ENCODE peak calls at places on chromosomes 12 and 14, in ten cellular contexts. R, O, H, U, G, V, F, S, B and M are unnamed samples.
A peak's percentile ranks its signal among the peaks of the same experiment; 100 is the strongest.

GRCh38 chr12:28446031-28446430 is 255.8 kb downstream of the CCDC91 start:
- DNase-seq in R (no peak), O (no peak), H (peak; percentile 5), U (no peak), G (no peak), V (peak; percentile 80), F (no peak), S (no peak), B (no peak), M (no peak)

GRCh38 chr12:108320503-108321293 is 18.4 kb downstream of the CMKLR1 start:
- DNase-seq in R (no peak), O (no peak), H (no peak), U (no peak), G (no peak), V (no peak), F (no peak), S (no peak), B (no peak), M (no peak)

GRCh38 chr12:19757317-19757877 is 318.1 kb downstream of the AEBP2 start:
- DNase-seq in R (no peak), O (peak; percentile 63), H (peak; percentile 75), U (no peak), G (no peak), V (peak; percentile 64), F (no peak), S (no peak), B (no peak), M (no peak)

GRCh38 chr12:94405378-94406116 is 54.1 kb downstream of the CEP83 start:
- DNase-seq in R (no peak), O (peak; percentile 9), H (peak; percentile 7), U (no peak), G (no peak), V (no peak), F (no peak), S (no peak), B (no peak), M (no peak)

GRCh38 chr14:95348395-95349080 is 28.8 kb upstream of the CLMN start:
- DNase-seq in R (no peak), O (no peak), H (no peak), U (no peak), G (no peak), V (no peak), F (no peak), S (no peak), B (no peak), M (no peak)

GRCh38 chr14:68569546-68569908 is 223.3 kb downstream of the ZFP36L1 start:
- DNase-seq in R (no peak), O (no peak), H (no peak), U (peak; percentile 67), G (no peak), V (no peak), F (no peak), S (no peak), B (no peak), M (no peak)

GRCh38 chr14:48323655-48324054 is 648.2 kb upstream of the MDGA2 start:
- DNase-seq in R (no peak), O (peak; percentile 0), H (no peak), U (no peak), G (no peak), V (peak; percentile 66), F (no peak), S (no peak), B (no peak), M (no peak)

GRCh38 chr14:106691601-106692291 is 1165.4 kb downstream of the TMEM121 start:
- DNase-seq in R (no peak), O (no peak), H (no peak), U (peak; percentile 54), G (peak; percentile 51), V (no peak), F (peak; percentile 60), S (peak; percentile 36), B (peak; percentile 16), M (no peak)

GRCh38 chr14:23307146-23307447 is 464 bp downstream of the BCL2L2 start:
- DNase-seq in R (no peak), O (no peak), H (no peak), U (no peak), G (no peak), V (no peak), F (no peak), S (no peak), B (no peak), M (no peak)

GRCh38 chr12:127445583-127445982 is 821.4 kb upstream of the TMEM132C start:
- DNase-seq in R (no peak), O (no peak), H (no peak), U (no peak), G (no peak), V (peak; percentile 42), F (no peak), S (no peak), B (no peak), M (no peak)

GRCh38 chr12:113359939-113360748 is 1.8 kb downstream of the PLBD2 start:
- DNase-seq in R (no peak), O (peak; percentile 43), H (no peak), U (no peak), G (no peak), V (peak; percentile 22), F (no peak), S (no peak), B (peak; percentile 83), M (no peak)
- TF ChIP-seq CTCF in R (no peak), O (peak; percentile 14), H (peak; percentile 28), U (no peak), G (no peak), V (peak; percentile 26), F (no peak), S (no peak), B (no peak), M (peak; percentile 38)

DNA sequence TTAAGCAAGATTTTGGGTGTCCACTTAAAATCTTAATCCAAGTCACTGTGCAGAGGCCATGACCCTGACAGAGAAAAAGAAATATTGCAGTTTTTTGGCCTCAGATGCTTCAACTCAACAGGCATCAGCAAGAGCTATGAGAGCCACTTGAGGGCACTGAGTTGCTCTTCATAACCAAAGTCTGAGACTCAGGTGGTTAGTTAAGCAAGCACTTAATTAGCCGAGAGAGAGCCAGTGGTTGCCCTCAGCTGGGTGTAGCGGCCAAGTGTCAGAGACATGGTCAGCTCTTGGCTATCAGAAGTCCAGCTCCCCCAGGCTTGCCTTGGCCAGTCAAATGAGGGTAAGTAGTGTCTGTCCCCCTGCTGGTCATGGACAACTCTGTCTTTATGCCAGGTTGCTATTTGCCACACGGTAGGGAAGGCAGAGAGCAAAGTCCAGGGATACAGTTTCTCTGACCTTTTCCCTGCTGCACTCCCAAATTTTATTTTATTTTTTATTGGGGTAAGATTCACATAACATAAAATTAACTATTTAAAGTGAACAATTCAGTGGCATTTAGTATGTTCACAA is 9.0 kb upstream of the KRT71 start:
- DNase-seq in R (no peak), O (peak; percentile 14), H (peak; percentile 15), U (no peak), G (no peak), V (no peak), F (no peak), S (no peak), B (no peak), M (no peak)
- TF ChIP-seq CTCF in R (no peak), O (peak; percentile 35), H (peak; percentile 51), U (no peak), G (no peak), V (no peak), F (no peak), S (no peak), B (no peak), M (peak; percentile 36)

GRCh38 chr14:65958664-65959562 is 527.3 kb upstream of the CCDC196 start:
- DNase-seq in R (no peak), O (peak; percentile 45), H (peak; percentile 51), U (no peak), G (no peak), V (peak; percentile 17), F (no peak), S (no peak), B (no peak), M (no peak)

GRCh38 chr14:65961004-65961403 is 525.2 kb upstream of the CCDC196 start:
- DNase-seq in R (peak; percentile 40), O (peak; percentile 62), H (peak; percentile 60), U (no peak), G (no peak), V (peak; percentile 7), F (peak; percentile 65), S (peak; percentile 39), B (peak; percentile 49), M (peak; percentile 82)

GRCh38 chr14:65957631-65958205 is 528.5 kb upstream of the CCDC196 start:
- DNase-seq in R (no peak), O (no peak), H (no peak), U (no peak), G (no peak), V (no peak), F (no peak), S (no peak), B (no peak), M (no peak)

GRCh38 chr14:65962952-65963351 is 523.2 kb upstream of the CCDC196 start:
- DNase-seq in R (no peak), O (no peak), H (no peak), U (no peak), G (no peak), V (no peak), F (no peak), S (no peak), B (no peak), M (no peak)

DNA sequence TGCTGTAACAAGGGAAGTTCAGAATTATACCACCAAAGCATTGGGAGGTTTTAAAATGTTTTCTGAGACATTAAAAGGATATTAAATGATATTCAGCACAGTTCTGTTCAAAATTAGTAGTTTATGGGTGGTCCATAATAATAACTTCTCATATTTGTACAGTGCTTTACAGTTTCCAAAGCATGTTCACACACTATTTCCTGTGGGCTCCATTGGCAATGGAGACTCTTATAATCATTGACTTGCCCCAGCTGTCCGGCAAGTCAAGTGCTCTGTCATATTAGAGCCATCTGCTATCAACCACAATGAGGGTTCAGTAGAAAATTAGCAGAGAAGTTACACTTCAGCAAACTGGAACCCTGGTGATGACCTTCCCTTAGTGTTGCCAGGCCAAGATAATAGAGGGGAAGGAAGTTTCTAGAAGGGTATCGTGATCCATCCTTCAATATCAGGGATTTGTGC is 526.6 kb upstream of the CCDC196 start:
- DNase-seq in R (no peak), O (no peak), H (no peak), U (no peak), G (no peak), V (no peak), F (no peak), S (no peak), B (no peak), M (no peak)
- TF ChIP-seq CTCF in R (no peak), O (no peak), H (no peak), U (no peak), G (no peak), V (no peak), F (no peak), S (no peak), B (no peak), M (peak; percentile 41)

DNA sequence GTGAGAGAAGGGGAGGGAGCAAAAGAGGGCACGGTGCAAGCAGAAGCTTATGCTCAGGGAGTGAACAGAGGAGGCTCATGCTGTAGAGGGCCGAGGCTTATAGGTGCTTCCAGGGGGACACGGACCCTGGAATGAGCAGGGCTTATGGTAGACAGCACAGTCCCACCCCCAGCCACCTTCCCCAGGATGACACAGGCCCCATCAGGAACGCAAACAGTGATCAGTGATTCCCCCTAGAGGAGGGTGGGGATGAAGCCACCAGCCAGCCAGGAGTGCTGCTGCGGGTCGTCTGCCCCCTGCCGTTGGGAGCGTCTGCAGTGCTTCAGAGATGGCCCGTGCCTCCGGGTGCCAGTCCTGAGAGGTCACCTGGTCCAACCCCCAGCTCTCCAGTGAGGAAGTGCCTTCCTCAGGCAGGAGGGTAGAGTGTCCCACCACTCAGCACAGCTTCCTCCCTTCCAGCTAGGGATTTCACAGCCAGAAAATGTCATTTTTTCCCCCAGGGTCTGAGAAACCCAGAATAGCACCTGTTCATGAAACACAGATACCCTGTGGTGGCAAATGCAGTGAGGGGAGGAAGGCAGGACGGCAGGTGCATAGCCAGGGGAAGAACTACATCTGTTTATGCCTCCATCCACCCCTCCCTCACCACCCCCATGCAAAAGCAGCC is 60.7 kb downstream of the SLC6A12 start:
- DNase-seq in R (no peak), O (peak; percentile 44), H (peak; percentile 67), U (peak; percentile 64), G (peak; percentile 59), V (peak; percentile 38), F (peak; percentile 73), S (peak; percentile 31), B (peak; percentile 45), M (peak; percentile 87)
- TF ChIP-seq CTCF in R (peak; percentile 47), O (peak; percentile 62), H (peak; percentile 90), U (peak; percentile 16), G (peak; percentile 73), V (peak; percentile 70), F (peak; percentile 12), S (peak; percentile 63), B (peak; percentile 52), M (peak; percentile 58)